ENCODE peak calls at places on chromosome 2, in five cellular contexts. K is ELF-1, U is left ventricle myocardium inferior, G is ELR, C is M059J. S is an unnamed sample.

GRCh38 chr2:68769586-68770270 is 35.1 kb downstream of the ARHGAP25 start:
- DNase-seq in K (peak; percentile 30), U (no peak), G (peak; percentile 50), C (peak; percentile 2), S (no peak)

GRCh38 chr2:4992226-4992625 is 700.0 kb upstream of the SOX11 start:
- DNase-seq in K (no peak), U (no peak), G (no peak), C (no peak), S (no peak)

GRCh38 chr2:128554151-128554769 is 235.6 kb upstream of the HS6ST1 start:
- DNase-seq in K (no peak), U (no peak), G (no peak), C (no peak), S (no peak)

GRCh38 chr2:239216614-239217273 is 184.1 kb downstream of the HDAC4 start:
- DNase-seq in K (no peak), U (no peak), G (peak; percentile 26), C (no peak), S (no peak)

GRCh38 chr2:57093020-57093419 is 909.2 kb downstream of the CCDC85A start:
- DNase-seq in K (no peak), U (no peak), G (no peak), C (no peak), S (no peak)

GRCh38 chr2:121471571-121472464 is 58.9 kb upstream of the RNU4ATAC start:
- DNase-seq in K (no peak), U (no peak), G (peak; percentile 36), C (peak; percentile 44), S (no peak)

GRCh38 chr2:192243488-192243887 is 48.8 kb upstream of the TMEFF2 start:
- DNase-seq in K (no peak), U (no peak), G (peak; percentile 75), C (peak; percentile 22), S (no peak)

GRCh38 chr2:33425660-33426059 is 50.8 kb upstream of the RASGRP3 start:
- DNase-seq in K (no peak), U (no peak), G (peak; percentile 71), C (peak; percentile 89), S (no peak)

GRCh38 chr2:133788391-133788790 is 220.1 kb upstream of the NCKAP5 start:
- DNase-seq in K (no peak), U (no peak), G (peak; percentile 69), C (no peak), S (no peak)

GRCh38 chr2:186862869-186863709 is 14.1 kb upstream of the ZSWIM2 start:
- DNase-seq in K (no peak), U (no peak), G (peak; percentile 65), C (peak; percentile 20), S (no peak)

GRCh38 chr2:127079358-127079920 is 27.5 kb downstream of the BIN1 start:
- DNase-seq in K (no peak), U (no peak), G (no peak), C (no peak), S (no peak)

GRCh38 chr2:10278029-10278762 is 24.5 kb upstream of the HPCAL1 start:
- DNase-seq in K (no peak), U (peak; percentile 73), G (peak; percentile 84), C (peak; percentile 97), S (peak; percentile 69)

GRCh38 chr2:112712465-112712864 is 8.4 kb upstream of the NT5DC4 start:
- DNase-seq in K (no peak), U (no peak), G (no peak), C (no peak), S (no peak)

GRCh38 chr2:100106460-100106859 is 35.9 kb downstream of the AFF3 start:
- DNase-seq in K (peak; percentile 43), U (peak; percentile 31), G (no peak), C (no peak), S (no peak)

GRCh38 chr2:75007819-75008218 is 49.4 kb downstream of the POLE4 start:
- DNase-seq in K (no peak), U (no peak), G (no peak), C (peak; percentile 6), S (no peak)

GRCh38 chr2:86056935-86057334 is 48.8 kb downstream of the POLR1A start:
- DNase-seq in K (no peak), U (no peak), G (peak; percentile 28), C (no peak), S (no peak)

GRCh38 chr2:99753505-99753904 is 263.7 kb upstream of the REV1 start:
- DNase-seq in K (no peak), U (no peak), G (no peak), C (no peak), S (no peak)